ENCODE peak calls at places on chromosomes 12 and 14, in ten cellular contexts. G, L, M, K, T, A, I, B, P and Q are unnamed samples.

GRCh38 chr14:68245146-68246073 is 425.8 kb downstream of the RAD51B start:
- DNase-seq in G (no peak), L (no peak), M (no peak), K (peak; percentile 66), T (no peak), A (no peak), I (no peak), B (no peak), P (no peak), Q (no peak)

GRCh38 chr14:73468808-73469386 is 10.6 kb upstream of the NUMB start:
- DNase-seq in G (no peak), L (no peak), M (no peak), K (no peak), T (no peak), A (no peak), I (no peak), B (no peak), P (no peak), Q (no peak)

GRCh38 chr12:122368361-122369073 is 54.0 kb downstream of the CLIP1 start:
- DNase-seq in G (no peak), L (peak; percentile 18), M (peak; percentile 52), K (peak; percentile 32), T (no peak), A (no peak), I (no peak), B (peak; percentile 14), P (no peak), Q (peak; percentile 39)

GRCh38 chr14:73198253-73198652 is 39.1 kb upstream of the PAPLN start:
- DNase-seq in G (no peak), L (no peak), M (no peak), K (no peak), T (no peak), A (no peak), I (no peak), B (no peak), P (no peak), Q (no peak)

GRCh38 chr12:69284131-69284530 is 44.8 kb downstream of the CPSF6 start:
- DNase-seq in G (peak; percentile 81), L (peak; percentile 69), M (peak; percentile 80), K (peak; percentile 77), T (no peak), A (peak; percentile 36), I (peak; percentile 81), B (peak; percentile 85), P (peak; percentile 60), Q (peak; percentile 74)

GRCh38 chr14:92039073-92039719 is 663 bp downstream of the TRIP11 start:
- DNase-seq in G (no peak), L (peak; percentile 27), M (peak; percentile 84), K (peak; percentile 55), T (peak; percentile 36), A (no peak), I (peak; percentile 79), B (no peak), P (peak; percentile 69), Q (peak; percentile 71)

GRCh38 chr14:75022655-75023054 is 19.9 kb downstream of the EIF2B2 start:
- DNase-seq in G (no peak), L (no peak), M (peak; percentile 15), K (no peak), T (no peak), A (no peak), I (peak; percentile 60), B (no peak), P (peak; percentile 60), Q (peak; percentile 49)

GRCh38 chr14:71474291-71474690 is 457.9 kb upstream of the RGS6 start:
- DNase-seq in G (no peak), L (no peak), M (no peak), K (no peak), T (no peak), A (no peak), I (no peak), B (no peak), P (peak; percentile 47), Q (no peak)

GRCh38 chr12:106106892-106107291 is 31.9 kb downstream of the NUAK1 start:
- DNase-seq in G (no peak), L (peak; percentile 67), M (peak; percentile 38), K (no peak), T (no peak), A (no peak), I (peak; percentile 62), B (no peak), P (no peak), Q (no peak)

GRCh38 chr12:58424735-58425379 is 483.5 kb downstream of the ATP23 start:
- DNase-seq in G (no peak), L (no peak), M (no peak), K (peak; percentile 34), T (no peak), A (no peak), I (no peak), B (no peak), P (no peak), Q (no peak)

GRCh38 chr12:44874981-44875416 is 1.1 kb downstream of the NELL2 start:
- DNase-seq in G (no peak), L (no peak), M (no peak), K (no peak), T (no peak), A (peak; percentile 38), I (peak; percentile 63), B (no peak), P (peak; percentile 43), Q (peak; percentile 11)

GRCh38 chr12:79818856-79819255 is 116.0 kb downstream of the PPP1R12A start:
- DNase-seq in G (no peak), L (no peak), M (no peak), K (no peak), T (no peak), A (no peak), I (no peak), B (no peak), P (no peak), Q (no peak)

GRCh38 chr12:4289334-4289878 is 15.8 kb downstream of the CCND2 start:
- DNase-seq in G (no peak), L (no peak), M (no peak), K (no peak), T (no peak), A (no peak), I (peak; percentile 69), B (peak; percentile 47), P (no peak), Q (no peak)

GRCh38 chr12:52829986-52830385 is 4.1 kb downstream of the KRT79 start:
- DNase-seq in G (no peak), L (no peak), M (no peak), K (no peak), T (no peak), A (no peak), I (no peak), B (no peak), P (no peak), Q (no peak)

GRCh38 chr12:104669057-104669770 is 212.5 kb downstream of the CHST11 start:
- DNase-seq in G (peak; percentile 73), L (no peak), M (no peak), K (peak; percentile 33), T (no peak), A (no peak), I (peak; percentile 47), B (peak; percentile 78), P (peak; percentile 46), Q (peak; percentile 30)

GRCh38 chr14:24688030-24688658 is 54.2 kb upstream of the GZMB start:
- DNase-seq in G (no peak), L (no peak), M (no peak), K (no peak), T (no peak), A (no peak), I (no peak), B (no peak), P (no peak), Q (no peak)

GRCh38 chr12:105671720-105672119 is 341.2 kb downstream of the C12orf75 start:
- DNase-seq in G (no peak), L (no peak), M (no peak), K (no peak), T (no peak), A (no peak), I (no peak), B (no peak), P (no peak), Q (no peak)